ENCODE peak calls at places on chromosomes 6 and 20, in four cellular contexts. R is WTC11, P is K562, Y is A549. C is an unnamed sample.

GRCh38 chr20:14959506-14960493 is 622.4 kb upstream of the FLRT3 start:
- DNase-seq in R (no peak), P (no peak), Y (peak; percentile 85), C (peak; percentile 24)

GRCh38 chr6:168125429-168126001 is 46.5 kb upstream of the FRMD1 start:
- DNase-seq in R (no peak), P (no peak), Y (no peak), C (no peak)

GRCh38 chr6:82144852-82145332 is 102.7 kb downstream of the IBTK start:
- DNase-seq in R (no peak), P (no peak), Y (peak; percentile 76), C (peak; percentile 56)

GRCh38 chr6:122669868-122670267 is 59.7 kb downstream of the PKIB start:
- DNase-seq in R (no peak), P (no peak), Y (no peak), C (no peak)

GRCh38 chr6:36431197-36431596 is 11.5 kb downstream of the PXT1 start:
- DNase-seq in R (no peak), P (no peak), Y (no peak), C (no peak)

GRCh38 chr6:160167547-160168391 is 46.2 kb downstream of the SLC22A1 start:
- DNase-seq in R (no peak), P (no peak), Y (no peak), C (no peak)

GRCh38 chr6:111976169-111976568 is 77.7 kb upstream of the CCN6 start:
- DNase-seq in R (no peak), P (no peak), Y (no peak), C (no peak)

GRCh38 chr6:30344868-30345671 is at the start of gene RPP21:
- DNase-seq in R (peak; percentile 88), P (peak; percentile 96), Y (peak; percentile 80), C (peak; percentile 75)

GRCh38 chr6:17687136-17687535 is 19.6 kb downstream of the NUP153 start:
- DNase-seq in R (no peak), P (no peak), Y (no peak), C (no peak)

GRCh38 chr6:31125586-31126363 is 5.5 kb upstream of the CDSN start:
- DNase-seq in R (no peak), P (no peak), Y (peak; percentile 50), C (no peak)

GRCh38 chr20:22524393-22525015 is 59.9 kb downstream of the FOXA2 start:
- DNase-seq in R (no peak), P (no peak), Y (no peak), C (no peak)

GRCh38 chr6:22247916-22248482 is 48.8 kb downstream of the PRL start:
- DNase-seq in R (no peak), P (no peak), Y (no peak), C (no peak)

GRCh38 chr20:10040070-10040970 is 5.5 kb downstream of the ANKEF1 start:
- DNase-seq in R (no peak), P (no peak), Y (peak; percentile 60), C (peak; percentile 80)

GRCh38 chr20:47133809-47134456 is 222.6 kb downstream of the ZMYND8 start:
- DNase-seq in R (no peak), P (no peak), Y (peak; percentile 59), C (no peak)

GRCh38 chr20:5402903-5403531 is 86.3 kb upstream of the PROKR2 start:
- DNase-seq in R (peak; percentile 67), P (peak; percentile 23), Y (peak; percentile 53), C (peak; percentile 62)

GRCh38 chr6:38215225-38215624 is 395.7 kb downstream of the ZFAND3 start:
- DNase-seq in R (no peak), P (no peak), Y (no peak), C (no peak)

GRCh38 chr20:40685349-40685748 is 3.7 kb downstream of the MAFB start:
- DNase-seq in R (no peak), P (no peak), Y (no peak), C (no peak)

GRCh38 chr20:40688129-40689099 is 622 bp downstream of the MAFB start:
- DNase-seq in R (no peak), P (no peak), Y (peak; percentile 31), C (no peak)

GRCh38 chr20:40687384-40688128 is 1.5 kb downstream of the MAFB start:
- DNase-seq in R (peak; percentile 68), P (no peak), Y (no peak), C (no peak)

GRCh38 chr20:40686434-40686882 is 2.6 kb downstream of the MAFB start:
- DNase-seq in R (no peak), P (no peak), Y (no peak), C (no peak)

GRCh38 chr20:40686893-40687292 is 2.1 kb downstream of the MAFB start:
- DNase-seq in R (no peak), P (no peak), Y (no peak), C (no peak)
- TF ChIP-seq NR3C1 in R (no peak), P (no peak), Y (no peak), C (no peak)

GRCh38 chr20:53001502-53002301 is 29.5 kb downstream of the TSHZ2 start:
- DNase-seq in R (no peak), P (no peak), Y (no peak), C (no peak)
- TF ChIP-seq NR3C1 in R (no peak), P (no peak), Y (no peak), C (no peak)

DNA sequence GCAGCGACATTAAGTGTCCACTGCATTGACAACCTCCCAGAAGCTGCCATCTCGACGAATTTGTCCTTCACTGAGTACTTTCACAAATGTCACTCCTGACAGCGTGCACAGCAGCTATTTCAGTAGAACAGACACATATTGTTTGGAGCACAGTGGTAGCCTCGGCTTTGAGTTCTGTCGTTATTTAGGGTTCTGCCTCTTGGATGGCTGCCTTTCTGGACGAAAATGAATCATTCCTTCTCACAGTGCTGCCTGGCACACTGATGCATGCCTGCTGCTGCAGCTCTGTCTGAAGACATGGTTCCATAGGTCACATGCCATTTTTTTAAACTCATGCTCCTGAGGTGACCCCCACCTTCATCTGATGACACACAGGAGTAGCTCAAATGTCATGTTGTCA is 477.0 kb downstream of the C6orf118 start:
- DNase-seq in R (no peak), P (no peak), Y (no peak), C (no peak)
- TF ChIP-seq NR3C1 in R (no peak), P (no peak), Y (no peak), C (no peak)

GRCh38 chr20:460707-461106 is 1.6 kb downstream of the TBC1D20 start:
- DNase-seq in R (no peak), P (no peak), Y (no peak), C (peak; percentile 49)
- TF ChIP-seq NR3C1 in R (no peak), P (no peak), Y (no peak), C (no peak)